ENCODE peak calls at places on chromosomes 12 and 14, in four cellular contexts. E is H9, G is neuronal stem cell, Q is IMR-90. R is an unnamed sample.

GRCh38 chr12:98416845-98417244 is 98.5 kb upstream of the TMPO start:
- DNase-seq in E (no peak), Q (peak; percentile 57), G (no peak), R (peak; percentile 68)

GRCh38 chr14:64912256-64912655 is 2.0 kb upstream of the CHURC1 start:
- DNase-seq in G (no peak), E (no peak), Q (no peak), R (no peak)

GRCh38 chr12:12903642-12904609 is 12.6 kb downstream of the GPRC5A start:
- DNase-seq in E (no peak), G (no peak), Q (no peak), R (no peak)

GRCh38 chr12:46711756-46712155 is 114.0 kb downstream of the SLC38A4 start:
- DNase-seq in G (no peak), E (no peak), Q (peak; percentile 49), R (no peak)

GRCh38 chr14:104983231-104983721 is 2.3 kb upstream of the CLBA1 start:
- DNase-seq in G (no peak), Q (no peak), E (peak; percentile 29), R (no peak)

GRCh38 chr12:91523831-91524230 is 341.2 kb upstream of the DCN start:
- DNase-seq in Q (no peak), E (no peak), G (no peak), R (no peak)

GRCh38 chr12:12467222-12467621 is 95.4 kb downstream of the DUSP16 start:
- DNase-seq in E (no peak), Q (no peak), G (no peak), R (no peak)

GRCh38 chr14:101708853-101709532 is 52.5 kb upstream of the PPP2R5C start:
- DNase-seq in G (no peak), Q (no peak), E (no peak), R (no peak)

GRCh38 chr12:109462868-109463692 is 14.0 kb downstream of the KCTD10 start:
- DNase-seq in G (no peak), Q (peak; percentile 98), E (peak; percentile 70), R (peak; percentile 82)
- H4K8ac ChIP-seq in G (no peak overlapping the region), Q (peak overlapping the region; percentile 97), E (no peak overlapping the region), R (peak overlapping the region; percentile 80)

GRCh38 chr14:71529855-71530254 is 402.4 kb upstream of the RGS6 start:
- DNase-seq in E (no peak), Q (no peak), G (no peak), R (no peak)
- H4K8ac ChIP-seq in E (no peak overlapping the region), Q (no peak overlapping the region), G (no peak overlapping the region), R (no peak overlapping the region)

GRCh38 chr12:121451931-121452330 is 52.0 kb downstream of the RNF34 start:
- DNase-seq in Q (no peak), E (no peak), G (no peak), R (no peak)

GRCh38 chr12:121453629-121454028 is 53.7 kb downstream of the RNF34 start:
- DNase-seq in Q (no peak), G (no peak), E (peak; percentile 64), R (peak; percentile 31)

GRCh38 chr12:121453022-121453360 is 53.1 kb downstream of the RNF34 start:
- DNase-seq in G (no peak), Q (no peak), E (no peak), R (no peak)

GRCh38 chr12:121454921-121455320 is 55.0 kb downstream of the RNF34 start:
- DNase-seq in E (no peak), Q (no peak), G (no peak), R (no peak)

DNA sequence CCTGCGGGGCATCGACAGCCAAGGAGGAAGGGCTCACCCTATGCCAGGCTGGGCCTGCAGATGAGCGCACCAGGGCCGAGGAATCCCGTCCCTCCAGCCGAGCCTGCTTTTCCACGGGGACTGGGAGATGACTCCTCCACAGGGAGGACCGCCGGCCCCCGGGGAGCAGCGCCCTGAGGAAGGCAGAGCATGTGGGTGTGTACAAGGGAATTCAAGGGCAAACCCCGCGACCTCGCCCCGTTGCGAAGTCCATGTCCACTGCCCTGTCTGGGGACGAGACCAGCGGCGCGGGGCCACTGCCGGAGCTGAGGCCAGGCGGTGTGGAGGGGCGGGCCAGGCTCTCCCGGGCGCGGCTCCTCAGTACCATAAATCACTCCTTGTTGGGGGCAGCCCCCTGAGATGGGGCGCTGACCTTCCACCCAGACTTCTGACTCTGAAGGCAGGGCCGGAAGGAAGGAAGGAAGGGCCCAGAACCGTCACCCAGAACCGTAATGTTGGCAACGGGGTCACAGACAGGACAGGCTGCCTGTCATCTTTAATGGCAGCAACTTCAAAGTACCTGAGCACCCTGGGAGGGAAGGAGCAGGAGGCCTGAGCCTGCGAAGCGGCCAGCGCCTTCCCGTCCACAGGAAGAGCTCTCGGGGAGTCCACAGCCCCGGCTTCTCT is 52.6 kb downstream of the RNF34 start:
- DNase-seq in G (no peak), Q (no peak), E (no peak), R (peak; percentile 95)
- H4K8ac ChIP-seq in G (no peak overlapping the region), Q (no peak overlapping the region), E (no peak overlapping the region), R (peak overlapping the region; percentile 30)

GRCh38 chr14:72651715-72652114 is 242.2 kb downstream of the DPF3 start:
- DNase-seq in G (no peak), E (no peak), Q (no peak), R (no peak)

GRCh38 chr14:72647782-72648181 is 246.1 kb downstream of the DPF3 start:
- DNase-seq in Q (no peak), E (no peak), G (no peak), R (no peak)

GRCh38 chr14:72651081-72651480 is 242.8 kb downstream of the DPF3 start:
- DNase-seq in E (no peak), Q (peak; percentile 55), G (no peak), R (no peak)

GRCh38 chr14:72652179-72652578 is 241.7 kb downstream of the DPF3 start:
- DNase-seq in Q (peak; percentile 67), G (no peak), E (no peak), R (no peak)

DNA sequence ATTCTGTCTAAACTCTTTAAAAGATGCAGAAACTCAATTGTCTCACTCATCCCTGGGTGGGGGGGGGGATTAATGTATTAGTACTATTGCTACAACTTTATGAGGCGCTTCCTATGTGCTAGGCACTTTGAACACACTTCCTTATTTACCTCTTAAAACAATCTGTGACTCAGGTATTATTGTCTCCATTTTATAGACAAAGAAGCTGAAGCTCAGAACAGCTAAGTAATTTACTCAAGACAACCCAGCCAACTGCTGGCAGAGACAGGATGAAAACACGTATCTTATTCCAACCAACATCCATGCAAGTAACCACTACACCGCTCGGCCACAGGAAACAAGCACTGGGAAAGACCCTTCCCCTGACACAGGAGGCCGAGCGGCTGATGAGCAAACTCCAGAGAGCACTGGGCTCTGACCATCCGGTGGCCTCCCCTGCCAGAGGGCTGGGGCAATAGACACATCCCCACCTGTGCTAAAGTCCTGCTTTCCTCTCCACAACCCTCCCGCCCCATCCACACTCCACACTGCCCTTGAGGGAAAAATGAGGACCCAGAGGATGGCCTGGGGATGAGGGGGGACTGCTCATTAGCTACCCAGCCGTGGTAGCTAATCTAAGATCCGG is 244.2 kb downstream of the DPF3 start:
- DNase-seq in G (no peak), E (no peak), Q (no peak), R (no peak)
- H4K8ac ChIP-seq in G (no peak overlapping the region), E (no peak overlapping the region), Q (peak overlapping the region; percentile 91), R (no peak overlapping the region)

GRCh38 chr12:116456307-116456641 is 102.9 kb upstream of the MAP1LC3B2 start:
- DNase-seq in G (no peak), E (no peak), Q (no peak), R (no peak)

GRCh38 chr12:116454950-116455447 is 104.2 kb upstream of the MAP1LC3B2 start:
- DNase-seq in G (no peak), E (no peak), Q (peak; percentile 96), R (peak; percentile 81)

GRCh38 chr12:116456683-116457082 is 102.5 kb upstream of the MAP1LC3B2 start:
- DNase-seq in E (no peak), Q (no peak), G (no peak), R (no peak)

GRCh38 chr12:116454076-116454475 is 105.1 kb upstream of the MAP1LC3B2 start:
- DNase-seq in E (no peak), Q (no peak), G (no peak), R (no peak)

DNA sequence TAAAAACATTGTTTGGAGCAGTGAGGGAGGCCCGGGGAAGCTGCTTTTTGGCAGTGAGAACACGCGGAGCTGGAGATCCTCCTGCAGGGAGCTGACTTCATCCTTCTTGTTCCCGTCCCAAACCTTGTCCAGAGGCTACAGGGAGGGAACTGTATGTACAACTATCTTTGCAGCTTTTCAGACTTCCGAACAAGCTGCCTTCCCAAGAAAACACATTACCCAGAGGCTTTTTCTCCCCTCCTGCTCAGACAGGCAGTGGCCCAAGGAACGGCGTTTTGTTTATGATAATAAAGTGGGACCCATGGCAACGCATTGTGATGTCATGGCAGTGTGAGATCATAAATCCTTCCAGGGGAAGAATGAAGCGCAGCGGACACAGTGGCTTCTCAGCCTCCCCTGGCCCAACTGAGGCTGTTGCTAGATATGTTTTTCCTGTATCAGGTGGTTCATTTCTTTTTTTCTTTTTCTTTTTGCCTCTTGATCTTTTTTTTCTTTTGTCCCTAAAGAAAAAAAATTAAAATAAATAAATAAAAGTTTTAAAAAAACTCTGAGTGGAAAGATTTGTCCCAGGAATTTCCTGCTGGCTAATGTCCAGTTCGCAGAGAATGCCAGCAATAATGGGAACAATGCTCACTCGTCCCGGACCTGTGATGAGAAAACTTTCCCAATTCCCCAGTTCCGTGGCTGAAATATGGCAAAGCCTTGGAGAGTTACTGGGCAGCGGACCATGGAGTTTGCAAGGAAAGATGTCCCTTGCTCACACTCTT is 103.5 kb upstream of the MAP1LC3B2 start:
- DNase-seq in G (peak; percentile 58), E (no peak), Q (peak; percentile 96), R (peak; percentile 96)
- H4K8ac ChIP-seq in G (no peak overlapping the region), E (no peak overlapping the region), Q (peak overlapping the region; percentile 96), R (peak overlapping the region; percentile 24)

GRCh38 chr14:33876274-33876673 is 74.6 kb downstream of the EGLN3 start:
- DNase-seq in Q (no peak), E (no peak), G (no peak), R (no peak)

GRCh38 chr14:33871394-33871793 is 79.5 kb downstream of the EGLN3 start:
- DNase-seq in E (no peak), Q (no peak), G (no peak), R (no peak)
- H4K8ac ChIP-seq in E (no peak overlapping the region), Q (no peak overlapping the region), G (no peak overlapping the region), R (no peak overlapping the region)

GRCh38 chr14:22537436-22538310 is 51.4 kb downstream of the DAD1 start:
- DNase-seq in E (no peak), Q (no peak), G (no peak), R (no peak)
- H4K8ac ChIP-seq in E (no peak overlapping the region), Q (peak overlapping the region; percentile 94), G (no peak overlapping the region), R (peak overlapping the region; percentile 15)

GRCh38 chr12:130609966-130610365 is 106.1 kb downstream of the RIMBP2 start:
- DNase-seq in E (no peak), G (no peak), Q (no peak), R (no peak)

GRCh38 chr12:130613831-130614230 is 102.3 kb downstream of the RIMBP2 start:
- DNase-seq in E (no peak), Q (no peak), G (no peak), R (no peak)

GRCh38 chr12:130611026-130611905 is 104.8 kb downstream of the RIMBP2 start:
- DNase-seq in G (no peak), Q (no peak), E (no peak), R (no peak)

GRCh38 chr12:130615906-130616305 is 100.2 kb downstream of the RIMBP2 start:
- DNase-seq in G (no peak), E (no peak), Q (no peak), R (no peak)

DNA sequence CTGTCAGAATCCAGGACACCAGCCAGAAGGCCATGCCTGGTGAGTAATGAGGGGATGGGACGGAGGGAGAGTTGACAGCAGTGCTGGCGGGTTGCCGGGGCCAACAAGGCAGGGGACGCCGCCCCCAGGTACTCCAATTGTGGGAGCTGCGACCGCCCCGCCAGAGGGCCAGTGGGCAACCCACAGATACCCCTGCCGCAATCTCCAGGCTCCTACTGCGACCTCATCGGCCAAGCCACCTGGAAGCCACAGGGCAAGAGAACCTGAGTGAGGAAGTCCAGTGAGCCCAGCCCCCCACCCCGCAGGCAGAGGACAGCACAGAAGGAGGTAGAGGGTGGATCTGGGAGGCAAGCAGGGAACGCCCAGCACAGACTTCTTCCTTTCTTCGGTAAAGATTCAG is 103.0 kb downstream of the RIMBP2 start:
- DNase-seq in G (no peak), E (no peak), Q (no peak), R (no peak)
- H4K8ac ChIP-seq in G (no peak overlapping the region), E (no peak overlapping the region), Q (no peak overlapping the region), R (no peak overlapping the region)

R was measured in trophoblast cell.